ENCODE peak calls at places on chromosome 2, in four cellular contexts. A, S, O and E are unnamed samples.

GRCh38 chr2:176291768-176292393 is 22.6 kb downstream of the MTX2 start:
- DNase-seq in S (no peak), A (no peak), O (no peak), E (no peak)

GRCh38 chr2:231343988-231344387 is 51.5 kb upstream of the B3GNT7 start:
- DNase-seq in A (no peak), O (no peak), S (no peak), E (no peak)

GRCh38 chr2:189862751-189863150 is 78.5 kb downstream of the PMS1 start:
- DNase-seq in O (no peak), A (no peak), S (no peak), E (no peak)

GRCh38 chr2:49954074-49954473 is 799.8 kb upstream of the FSHR start:
- DNase-seq in S (no peak), O (no peak), A (no peak), E (no peak)

GRCh38 chr2:56266761-56267411 is 83.1 kb downstream of the CCDC85A start:
- DNase-seq in S (no peak), A (no peak), O (no peak), E (no peak)

GRCh38 chr2:69623236-69623635 is 20.3 kb downstream of the AAK1 start:
- DNase-seq in A (no peak), S (no peak), O (no peak), E (no peak)

GRCh38 chr2:120735750-120736170 is at the start of gene GLI2:
- DNase-seq in A (peak; percentile 71), O (peak; percentile 61), S (peak; percentile 93), E (peak; percentile 87)

GRCh38 chr2:164412831-164413230 is 208.5 kb downstream of the GRB14 start:
- DNase-seq in A (no peak), O (no peak), S (peak; percentile 5), E (no peak)

GRCh38 chr2:234795272-234795920 is 156.4 kb upstream of the SH3BP4 start:
- DNase-seq in A (no peak), O (no peak), S (peak; percentile 56), E (no peak)

GRCh38 chr2:224017976-224018375 is 21.1 kb downstream of the SERPINE2 start:
- DNase-seq in S (no peak), O (no peak), A (no peak), E (no peak)

GRCh38 chr2:62789518-62789917 is 84.0 kb downstream of the EHBP1 start:
- DNase-seq in O (no peak), A (no peak), S (no peak), E (no peak)

GRCh38 chr2:36707050-36707449 is 10.5 kb downstream of the VIT start:
- DNase-seq in O (no peak), S (peak; percentile 77), A (peak; percentile 31), E (no peak)

GRCh38 chr2:201618744-201619654 is 24.3 kb downstream of the TMEM237 start:
- DNase-seq in S (peak; percentile 90), A (no peak), O (no peak), E (no peak)
- TF ChIP-seq CTCF in S (peak; percentile 49), A (peak; percentile 34), O (no peak), E (no peak)

GRCh38 chr2:98936133-98936916 is at the start of gene CRACDL:
- DNase-seq in S (peak; percentile 24), A (peak; percentile 53), O (no peak), E (no peak)
- TF ChIP-seq CTCF in S (no peak), A (peak; percentile 42), O (peak; percentile 41), E (no peak)

DNA sequence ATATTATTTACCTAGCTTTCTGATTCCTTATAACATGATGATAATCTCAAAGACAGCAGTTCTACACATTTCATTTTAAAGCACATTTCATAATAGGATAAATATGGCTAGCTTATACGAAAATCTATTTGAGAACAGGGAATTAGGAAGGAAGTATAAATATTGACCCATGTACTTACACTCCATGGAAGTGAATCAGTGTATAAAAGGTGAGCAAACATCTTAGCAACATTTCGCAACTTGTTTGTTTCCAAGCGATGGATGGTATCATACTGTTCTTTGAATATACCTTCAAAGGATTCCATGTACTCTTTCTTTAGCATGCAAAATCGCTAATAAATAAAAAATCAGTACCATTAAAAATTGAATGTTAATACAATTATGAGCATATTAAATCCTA is 53.1 kb downstream of the CWC22 start:
- DNase-seq in S (no peak), O (no peak), A (no peak), E (no peak)
- TF ChIP-seq CTCF in S (no peak), O (no peak), A (no peak), E (no peak)

GRCh38 chr2:29164101-29164846 is 49.1 kb downstream of the CLIP4 start:
- DNase-seq in S (no peak), O (no peak), A (no peak), E (no peak)
- TF ChIP-seq CTCF in S (no peak), O (no peak), A (no peak), E (no peak)

GRCh38 chr2:31137211-31138036 is 816 bp downstream of the GALNT14 start:
- DNase-seq in S (peak; percentile 1), A (peak; percentile 49), O (peak; percentile 72), E (no peak)
- TF ChIP-seq CTCF in S (no peak), A (no peak), O (no peak), E (no peak)

GRCh38 chr2:222904557-222905258 is 43.9 kb downstream of the ACSL3 start:
- DNase-seq in O (no peak), S (peak; percentile 91), A (peak; percentile 20), E (no peak)
- TF ChIP-seq CTCF in O (no peak), S (no peak), A (no peak), E (no peak)

DNA sequence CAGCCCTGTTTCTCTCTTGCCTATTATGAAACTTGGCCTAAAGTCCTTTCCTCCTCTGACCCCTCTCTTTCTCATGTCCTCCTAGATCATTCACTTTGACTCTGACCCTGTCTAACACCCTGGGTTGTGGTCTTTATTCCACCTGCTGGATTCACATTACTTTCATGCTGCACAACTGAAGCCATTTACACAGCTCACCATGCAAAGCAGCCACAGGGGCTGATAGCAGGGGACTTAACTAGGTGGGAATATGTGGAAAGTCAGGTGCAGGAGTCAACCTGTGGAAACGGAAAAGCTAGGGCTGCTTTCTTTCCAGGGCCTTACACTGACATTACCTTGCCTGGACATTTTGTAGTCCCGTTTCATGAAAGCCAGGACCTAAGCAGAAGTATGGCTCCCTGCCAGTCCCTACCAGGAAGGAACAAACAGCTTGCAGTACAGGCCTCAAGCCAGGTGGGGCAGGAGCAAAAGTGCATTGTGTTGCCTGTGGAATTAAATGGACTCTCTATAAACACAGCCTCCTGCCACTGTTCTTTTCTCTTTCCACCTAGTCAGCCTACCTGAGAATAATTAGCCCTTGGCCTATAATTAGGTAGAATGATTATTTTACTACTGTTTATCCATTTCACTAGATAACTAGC is 11.8 kb downstream of the MAPRE3 start:
- DNase-seq in S (peak; percentile 85), O (peak; percentile 79), A (peak; percentile 33), E (peak; percentile 44)
- TF ChIP-seq CTCF in S (peak; percentile 65), O (no peak), A (peak; percentile 59), E (no peak)

DNA sequence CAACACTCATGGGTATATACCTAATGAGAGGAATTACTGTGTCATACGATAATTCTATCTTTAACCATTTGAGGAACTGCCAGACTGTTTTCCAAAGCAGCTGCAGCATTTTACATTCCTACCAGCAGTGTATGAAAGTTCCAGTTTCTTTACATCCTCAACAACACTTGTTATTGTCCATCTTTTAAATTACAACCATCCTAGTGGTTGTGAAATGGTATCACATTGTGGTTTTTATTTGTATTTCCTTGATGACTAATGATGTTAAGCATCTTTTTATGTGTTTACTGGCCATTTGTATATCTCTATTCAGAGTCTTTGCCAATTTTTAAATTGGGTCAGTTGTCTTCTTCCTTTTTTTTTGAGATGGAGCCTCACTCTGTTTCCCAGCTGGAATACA is 4.0 kb upstream of the CKAP2L start:
- DNase-seq in S (peak; percentile 52), A (no peak), O (no peak), E (no peak)
- TF ChIP-seq CTCF in S (no peak), A (peak; percentile 28), O (no peak), E (no peak)

DNA sequence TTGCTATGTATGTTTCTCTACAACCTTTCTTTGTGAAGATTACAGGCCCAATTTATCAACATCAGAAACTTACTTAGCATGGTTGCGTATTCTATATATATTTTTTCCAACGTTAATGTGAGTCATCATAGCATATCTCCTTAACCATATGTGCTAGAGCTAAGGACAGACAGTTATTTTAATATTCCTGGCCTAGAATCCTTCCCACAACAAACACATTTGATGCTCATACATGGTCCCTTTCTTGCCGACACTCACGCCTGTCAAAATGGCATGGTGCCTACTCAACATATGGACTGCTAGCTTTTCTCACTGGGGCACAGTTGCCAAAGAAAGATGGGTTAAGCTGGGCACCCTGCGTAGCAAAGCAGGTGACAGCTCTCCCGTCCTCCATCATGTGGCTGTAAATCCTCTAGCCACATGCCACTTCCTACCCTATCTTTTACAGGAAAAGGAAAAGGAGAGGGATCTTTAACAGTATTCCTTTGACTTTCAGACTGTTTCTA is 75.2 kb upstream of the GALNT5 start:
- DNase-seq in O (no peak), S (peak; percentile 33), A (no peak), E (no peak)
- TF ChIP-seq CTCF in O (no peak), S (no peak), A (no peak), E (no peak)

DNA sequence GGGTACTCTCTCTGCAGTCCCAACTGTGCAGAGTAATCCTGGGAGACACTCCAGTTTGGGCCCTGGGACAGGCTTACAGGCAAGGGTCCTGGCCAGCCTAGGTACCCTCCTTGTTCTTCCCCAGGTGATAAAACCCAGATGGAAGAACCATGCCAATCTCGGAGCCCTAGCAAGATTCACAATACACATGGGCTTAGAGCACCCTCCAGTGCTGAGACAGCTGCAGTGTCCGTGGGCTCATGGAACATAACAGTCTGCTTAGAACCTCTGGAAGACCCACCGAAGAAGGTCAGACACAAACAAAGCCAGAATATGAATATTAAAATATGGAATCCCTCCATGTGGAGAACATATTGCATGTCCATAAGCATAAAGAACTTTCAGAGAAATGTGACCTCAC is 568.1 kb downstream of the KCNJ3 start:
- DNase-seq in S (no peak), A (no peak), O (no peak), E (no peak)
- TF ChIP-seq CTCF in S (no peak), A (peak; percentile 5), O (no peak), E (no peak)